ENCODE peak calls at places on chromosomes 16 and 17, in five cellular contexts. Y is NCI-H1092 treated with DMSO at 0.1 percent for 48 hours, Q is fibroblast of lung, F is AG08395, L is activated gamma-delta T cell treated with Interleukin-2 at 50 U/mL for 16 hours. G is an unnamed sample.

GRCh38 chr16:72739577-72739976 is 308.4 kb downstream of the ZFHX3 start:
- DNase-seq in Y (no peak), Q (peak; percentile 87), F (peak; percentile 31), L (no peak), G (no peak)

GRCh38 chr16:11100239-11100750 is 155.7 kb downstream of the SOCS1 start:
- DNase-seq in Y (no peak), Q (peak; percentile 99), F (peak; percentile 88), L (no peak), G (no peak)

GRCh38 chr17:78148286-78149016 is 2.3 kb downstream of the C17orf99 start:
- DNase-seq in Y (no peak), Q (no peak), F (no peak), L (no peak), G (no peak)

GRCh38 chr17:6110088-6110487 is 39.9 kb downstream of the WSCD1 start:
- DNase-seq in Y (no peak), Q (no peak), F (no peak), L (no peak), G (no peak)

GRCh38 chr17:78898075-78898836 is 4.7 kb downstream of the CEP295NL start:
- DNase-seq in Y (no peak), Q (no peak), F (no peak), L (no peak), G (no peak)

GRCh38 chr16:84423416-84423837 is 55.1 kb downstream of the ATP2C2 start:
- DNase-seq in Y (peak; percentile 10), Q (peak; percentile 42), F (peak; percentile 47), L (no peak), G (no peak)

GRCh38 chr16:89815639-89816348 is 653 bp downstream of the FANCA start:
- DNase-seq in Y (no peak), Q (no peak), F (no peak), L (no peak), G (no peak)

GRCh38 chr17:1644493-1645206 is 882 bp downstream of the SCARF1 start:
- DNase-seq in Y (no peak), Q (peak; percentile 67), F (no peak), L (no peak), G (no peak)

GRCh38 chr17:76957600-76958464 is 89.6 kb downstream of the MGAT5B start:
- DNase-seq in Y (peak; percentile 13), Q (peak; percentile 32), F (peak; percentile 49), L (no peak), G (no peak)

GRCh38 chr16:58430718-58431117 is 38.4 kb downstream of the GINS3 start:
- DNase-seq in Y (no peak), Q (no peak), F (no peak), L (no peak), G (no peak)

GRCh38 chr17:58039975-58040374 is 32.9 kb upstream of the SRSF1 start:
- DNase-seq in Y (no peak), Q (no peak), F (no peak), L (no peak), G (no peak)

GRCh38 chr17:37791434-37791833 is 46.6 kb upstream of the HNF1B start:
- DNase-seq in Y (no peak), Q (peak; percentile 28), F (peak; percentile 42), L (peak; percentile 23), G (no peak)

GRCh38 chr17:82781894-82782274 is 30.0 kb downstream of the TBCD start:
- DNase-seq in Y (peak; percentile 27), Q (peak; percentile 48), F (peak; percentile 94), L (peak; percentile 87), G (peak; percentile 57)

GRCh38 chr17:68210570-68210969 is 37.3 kb upstream of the AMZ2 start:
- DNase-seq in Y (no peak), Q (no peak), F (no peak), L (no peak), G (no peak)

GRCh38 chr17:30970757-30971567 is at the start of gene RNF135:
- DNase-seq in Y (peak; percentile 35), Q (peak; percentile 88), F (peak; percentile 96), L (peak; percentile 40), G (peak; percentile 73)

GRCh38 chr16:24838554-24839266 is 7.1 kb upstream of the SLC5A11 start:
- DNase-seq in Y (no peak), Q (peak; percentile 73), F (peak; percentile 60), L (no peak), G (no peak)

GRCh38 chr16:35598696-35599332 is 2139.4 kb downstream of the TP53TG3F start:
- DNase-seq in Y (no peak), Q (no peak), F (no peak), L (no peak), G (no peak)

GRCh38 chr17:27494192-27495091 is 38.2 kb downstream of the KSR1 start:
- DNase-seq in Y (peak; percentile 17), Q (peak; percentile 57), F (peak; percentile 77), L (no peak), G (peak; percentile 39)

GRCh38 chr16:705748-706188 is at the start of gene FBXL16:
- DNase-seq in Y (peak; percentile 65), Q (no peak), F (no peak), L (no peak), G (peak; percentile 25)

GRCh38 chr16:57626420-57627170 is 1.8 kb upstream of the ADGRG1 start:
- DNase-seq in Y (no peak), Q (no peak), F (no peak), L (no peak), G (no peak)

GRCh38 chr16:70705056-70705455 is 19.2 kb upstream of the MTSS2 start:
- DNase-seq in Y (no peak), Q (peak; percentile 41), F (no peak), L (no peak), G (no peak)

GRCh38 chr17:72344613-72345012 is 223.8 kb downstream of the SOX9 start:
- DNase-seq in Y (no peak), Q (peak; percentile 64), F (no peak), L (no peak), G (no peak)

GRCh38 chr16:9919460-9919859 is 262.8 kb downstream of the GRIN2A start:
- DNase-seq in Y (no peak), Q (no peak), F (no peak), L (no peak), G (no peak)

GRCh38 chr17:77354721-77355455 is 214.1 kb downstream of the SEC14L1 start:
- DNase-seq in Y (no peak), Q (peak; percentile 94), F (peak; percentile 89), L (peak; percentile 2), G (no peak)

GRCh38 chr17:18377437-18378204 is at the start of gene EVPLL:
- DNase-seq in Y (no peak), Q (peak; percentile 17), F (no peak), L (no peak), G (no peak)

GRCh38 chr17:4849011-4849536 is 15.9 kb downstream of the MINK1 start:
- DNase-seq in Y (no peak), Q (no peak), F (peak; percentile 27), L (no peak), G (no peak)

GRCh38 chr17:74478369-74479100 is 12.1 kb downstream of the CD300A start:
- DNase-seq in Y (no peak), Q (no peak), F (no peak), L (no peak), G (no peak)

GRCh38 chr16:49588729-49589384 is 215.3 kb downstream of the C16orf78 start:
- DNase-seq in Y (no peak), Q (peak; percentile 58), F (no peak), L (no peak), G (no peak)

GRCh38 chr16:77807-78443 is at the start of gene MPG:
- DNase-seq in Y (peak; percentile 62), Q (peak; percentile 69), F (peak; percentile 98), L (peak; percentile 81), G (peak; percentile 51)

GRCh38 chr16:3283525-3284447 is 495 bp downstream of the ZNF263 start:
- DNase-seq in Y (no peak), Q (peak; percentile 7), F (no peak), L (no peak), G (no peak)

GRCh38 chr16:56681939-56682702 is at the start of gene MT1X:
- DNase-seq in Y (peak; percentile 83), Q (peak; percentile 87), F (peak; percentile 94), L (peak; percentile 80), G (peak; percentile 60)

GRCh38 chr17:78918979-78919378 is 6.2 kb downstream of the TIMP2 start:
- DNase-seq in Y (no peak), Q (no peak), F (no peak), L (no peak), G (no peak)

GRCh38 chr17:3573246-3574100 is 15.9 kb upstream of the TRPV3 start:
- DNase-seq in Y (no peak), Q (no peak), F (no peak), L (no peak), G (no peak)

GRCh38 chr17:45238155-45238774 is 16.6 kb downstream of the FMNL1 start:
- DNase-seq in Y (no peak), Q (no peak), F (no peak), L (no peak), G (no peak)

GRCh38 chr17:14926526-14927122 is 338.5 kb downstream of the PMP22 start:
- DNase-seq in Y (peak; percentile 16), Q (peak; percentile 48), F (peak; percentile 75), L (peak; percentile 56), G (no peak)

GRCh38 chr17:75289832-75290337 is 652 bp upstream of the SLC25A19 start:
- DNase-seq in Y (peak; percentile 20), Q (peak; percentile 33), F (peak; percentile 35), L (peak; percentile 43), G (no peak)

GRCh38 chr17:50037321-50038107 is 18.4 kb upstream of the ITGA3 start:
- DNase-seq in Y (no peak), Q (peak; percentile 81), F (peak; percentile 79), L (no peak), G (peak; percentile 10)

G was measured in DMS79.